ENCODE peak calls at places on chromosomes 4 and X, in seven cellular contexts. M, O, W, S, P, D and R are unnamed samples.

GRCh38 chr4:166655705-166656104 is 578.6 kb downstream of the SPOCK3 start:
- DNase-seq in O (no peak), D (no peak), S (no peak), W (no peak), P (no peak), M (no peak), R (no peak)

GRCh38 chr4:15001248-15001824 is 945 bp upstream of the CPEB2 start:
- DNase-seq in S (peak), P (peak), D (peak), O (peak), M (peak), W (no peak), R (peak)

GRCh38 chr4:145195167-145195952 is 15.0 kb upstream of the OTUD4 start:
- DNase-seq in M (no peak), D (peak), P (no peak), S (no peak), W (no peak), O (no peak), R (no peak)

GRCh38 chrX:41877167-41877566 is 46.2 kb downstream of the CASK start:
- DNase-seq in O (no peak), D (no peak), S (no peak), W (no peak), P (no peak), M (no peak), R (no peak)

GRCh38 chr4:63788271-63788670 is 621.0 kb downstream of the TECRL start:
- DNase-seq in W (no peak), M (no peak), D (no peak), S (no peak), P (no peak), O (peak), R (no peak)

GRCh38 chr4:106421441-106422296 is 53.1 kb upstream of the GIMD1 start:
- DNase-seq in O (peak), P (peak), S (no peak), D (peak), W (no peak), M (no peak), R (no peak)

GRCh38 chr4:186587416-186588018 is 32.1 kb upstream of the MTNR1A start:
- DNase-seq in S (peak), O (peak), W (peak), D (peak), P (peak), M (peak), R (peak)

GRCh38 chrX:40100141-40100536 is 2.4 kb upstream of the BCOR start:
- DNase-seq in S (peak), D (no peak), O (peak), M (no peak), P (no peak), W (no peak), R (no peak)

GRCh38 chr4:89834486-89835209 is 2.3 kb downstream of the SNCA start:
- DNase-seq in D (no peak), O (no peak), S (no peak), M (no peak), P (no peak), W (no peak), R (no peak)

GRCh38 chr4:4386736-4387392 is at the start of gene NSG1:
- DNase-seq in S (peak), O (peak), P (peak), M (no peak), W (no peak), D (peak), R (no peak)

GRCh38 chrX:40877869-40878268 is 142.5 kb upstream of the MED14 start:
- DNase-seq in M (no peak), D (peak), P (peak), W (no peak), S (no peak), O (peak), R (no peak)

GRCh38 chrX:155662297-155662696 is 49.5 kb upstream of the TMLHE start:
- DNase-seq in O (peak), S (no peak), W (no peak), P (no peak), M (no peak), D (peak), R (no peak)

GRCh38 chr4:108311313-108311712 is 142.6 kb upstream of the LEF1 start:
- DNase-seq in O (no peak), W (no peak), D (no peak), M (no peak), P (no peak), S (no peak), R (no peak)

GRCh38 chr4:67727124-67727850 is 26.3 kb upstream of the UBA6 start:
- DNase-seq in W (no peak), O (peak), P (peak), M (no peak), D (peak), S (no peak), R (no peak)

GRCh38 chr4:150316332-150317205 is 238.3 kb downstream of the DCLK2 start:
- DNase-seq in D (no peak), W (no peak), S (no peak), M (no peak), P (no peak), O (no peak), R (no peak)

GRCh38 chrX:317424-318067 is 1.1 kb downstream of the GTPBP6 start:
- DNase-seq in D (no peak), M (peak), W (no peak), P (no peak), S (no peak), O (no peak), R (no peak)

GRCh38 chr4:115759231-115759630 is 645.8 kb upstream of the NDST4 start:
- DNase-seq in W (no peak), O (no peak), P (no peak), S (no peak), M (no peak), D (no peak), R (no peak)

GRCh38 chrX:24002167-24002566 is 24.8 kb downstream of the KLHL15 start:
- DNase-seq in D (no peak), O (no peak), S (no peak), M (no peak), P (no peak), W (no peak), R (no peak)

GRCh38 chr4:184170996-184171395 is 46.7 kb downstream of the ENPP6 start:
- DNase-seq in D (peak), P (peak), M (no peak), W (no peak), S (no peak), O (peak), R (peak)

GRCh38 chr4:1862055-1862911 is 6.3 kb upstream of the LETM1 start:
- DNase-seq in W (no peak), S (no peak), P (no peak), O (no peak), D (no peak), M (peak), R (no peak)

GRCh38 chr4:112560084-112560483 is 44.1 kb upstream of the NEUROG2 start:
- DNase-seq in D (no peak), M (no peak), W (no peak), O (no peak), S (no peak), P (no peak), R (no peak)

GRCh38 chr4:36241771-36242170 is 2.5 kb downstream of the ARAP2 start:
- DNase-seq in W (no peak), D (no peak), P (no peak), S (no peak), O (no peak), M (no peak), R (no peak)

GRCh38 chr4:169649545-169650226 is 29.3 kb downstream of the CLCN3 start:
- DNase-seq in W (no peak), O (peak), M (peak), D (no peak), S (no peak), P (peak), R (no peak)

GRCh38 chr4:88411491-88412101 is 32.9 kb downstream of the HERC6 start:
- DNase-seq in W (no peak), P (no peak), D (no peak), O (no peak), S (no peak), M (no peak), R (no peak)

GRCh38 chrX:39507034-39507433 is 590.7 kb downstream of the BCOR start:
- DNase-seq in O (no peak), W (no peak), M (no peak), S (no peak), D (no peak), P (no peak), R (peak)

GRCh38 chr4:102322736-102323135 is 22.5 kb downstream of the SLC39A8 start:
- DNase-seq in D (no peak), W (no peak), P (no peak), M (no peak), S (no peak), O (no peak), R (no peak)

GRCh38 chrX:9988762-9989161 is 21.6 kb downstream of the CLDN34 start:
- DNase-seq in P (no peak), W (no peak), D (peak), M (no peak), S (no peak), O (peak), R (no peak)

GRCh38 chr4:152258804-152259708 is 276.8 kb downstream of the FBXW7 start:
- DNase-seq in P (peak), O (peak), D (peak), M (no peak), S (no peak), W (no peak), R (no peak)

GRCh38 chrX:152821145-152821765 is 9.3 kb downstream of the CETN2 start:
- DNase-seq in S (peak), W (no peak), D (peak), P (peak), O (peak), M (peak), R (peak)

GRCh38 chrX:11113731-11114130 is 2.6 kb downstream of the HCCS start:
- DNase-seq in M (no peak), S (no peak), O (no peak), D (peak), W (no peak), P (peak), R (no peak)

GRCh38 chr4:62003695-62004094 is 803.6 kb downstream of the ADGRL3 start:
- DNase-seq in W (no peak), D (no peak), P (peak), O (no peak), S (no peak), M (no peak), R (no peak)

GRCh38 chr4:25448379-25449109 is 71.5 kb downstream of the ANAPC4 start:
- DNase-seq in D (peak), M (no peak), S (no peak), P (peak), O (peak), W (no peak), R (no peak)

GRCh38 chrX:72468607-72469006 is 104.0 kb downstream of the HDAC8 start:
- DNase-seq in M (no peak), O (no peak), P (no peak), W (no peak), S (no peak), D (no peak), R (no peak)

GRCh38 chrX:72466493-72466892 is 106.2 kb downstream of the HDAC8 start:
- DNase-seq in P (no peak), W (no peak), D (no peak), S (no peak), M (no peak), O (peak), R (no peak)

GRCh38 chrX:72467171-72467570 is 105.5 kb downstream of the HDAC8 start:
- DNase-seq in O (no peak), P (no peak), W (no peak), M (no peak), S (no peak), D (no peak), R (no peak)

GRCh38 chrX:72470111-72470510 is 102.5 kb downstream of the HDAC8 start:
- DNase-seq in M (peak), S (no peak), D (no peak), O (no peak), P (no peak), W (no peak), R (no peak)

DNA sequence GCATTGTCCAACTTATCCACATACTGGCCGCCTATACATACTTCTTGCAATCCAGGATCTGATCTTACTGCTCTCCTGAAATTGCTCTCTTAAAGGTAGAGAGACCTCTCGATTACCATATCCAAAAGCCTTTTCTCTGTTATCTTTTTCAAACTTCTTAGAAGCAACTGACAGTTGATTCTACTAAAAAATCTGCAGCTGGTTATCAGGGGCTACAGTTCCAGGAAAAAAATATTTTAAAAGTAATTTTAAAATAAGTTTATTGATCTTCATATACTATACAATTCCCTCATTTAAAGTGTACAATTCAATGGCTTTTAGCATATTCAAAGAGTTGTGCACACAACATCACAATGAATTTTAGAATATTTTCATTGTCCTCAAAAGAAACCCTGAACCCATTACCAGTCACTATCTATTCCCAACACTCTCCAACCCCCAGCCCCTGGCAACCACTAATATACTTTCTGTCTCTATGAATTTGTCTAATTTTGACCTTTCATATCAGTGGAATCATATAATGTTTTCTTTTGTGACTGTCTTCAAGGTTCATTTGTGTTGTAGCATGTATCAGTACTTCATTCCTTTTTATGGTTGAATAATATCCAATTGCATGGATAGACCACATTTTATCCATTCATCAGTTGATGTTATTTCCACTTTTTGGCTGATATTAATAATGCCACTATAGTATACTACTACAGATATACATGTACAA is 101.9 kb downstream of the HDAC8 start:
- DNase-seq in O (no peak), W (no peak), S (no peak), M (peak), P (no peak), D (no peak), R (no peak)
- H3K4me3 ChIP-seq in O (no peak), W (no peak), S (no peak), M (no peak), P (no peak), D (no peak), R (no peak)

DNA sequence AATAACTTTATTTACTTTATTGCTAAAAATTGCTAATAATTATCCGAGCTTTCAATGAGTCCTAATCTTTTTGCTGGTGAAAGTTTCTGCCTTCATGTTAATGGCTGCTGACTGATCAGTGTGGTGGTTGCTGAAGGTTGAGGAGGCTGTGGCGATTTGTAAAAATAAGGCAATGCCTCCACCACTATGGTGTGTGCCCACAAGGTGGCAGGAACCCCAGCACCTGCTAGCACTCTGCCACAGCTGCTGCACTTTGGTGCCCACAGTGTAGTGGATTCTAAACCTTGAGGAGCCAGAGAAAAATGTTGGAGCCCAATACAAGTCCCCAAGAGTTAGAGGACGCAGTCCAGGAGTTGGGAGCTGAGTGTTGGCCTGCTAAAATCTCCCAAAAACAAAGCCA is 1237.1 kb downstream of the PCDH19 start:
- DNase-seq in D (no peak), P (no peak), S (no peak), M (no peak), W (no peak), O (no peak), R (no peak)
- TF ChIP-seq CTCF in D (no peak), P (no peak), S (no peak), M (no peak), W (no peak), O (no peak), R (no peak)

GRCh38 chr4:156948738-156949137 is 22.9 kb downstream of the PDGFC start:
- DNase-seq in W (no peak), D (no peak), M (no peak), P (no peak), S (no peak), O (peak), R (no peak)

GRCh38 chr4:156948133-156948532 is 23.5 kb downstream of the PDGFC start:
- DNase-seq in M (no peak), W (no peak), S (no peak), O (peak), D (no peak), P (peak), R (no peak)

GRCh38 chr4:156950090-156950489 is 21.5 kb downstream of the PDGFC start:
- DNase-seq in P (no peak), O (no peak), W (no peak), M (no peak), S (no peak), D (no peak), R (no peak)

GRCh38 chr4:156950950-156951349 is 20.6 kb downstream of the PDGFC start:
- DNase-seq in O (no peak), W (no peak), D (no peak), P (no peak), S (no peak), M (no peak), R (no peak)

DNA sequence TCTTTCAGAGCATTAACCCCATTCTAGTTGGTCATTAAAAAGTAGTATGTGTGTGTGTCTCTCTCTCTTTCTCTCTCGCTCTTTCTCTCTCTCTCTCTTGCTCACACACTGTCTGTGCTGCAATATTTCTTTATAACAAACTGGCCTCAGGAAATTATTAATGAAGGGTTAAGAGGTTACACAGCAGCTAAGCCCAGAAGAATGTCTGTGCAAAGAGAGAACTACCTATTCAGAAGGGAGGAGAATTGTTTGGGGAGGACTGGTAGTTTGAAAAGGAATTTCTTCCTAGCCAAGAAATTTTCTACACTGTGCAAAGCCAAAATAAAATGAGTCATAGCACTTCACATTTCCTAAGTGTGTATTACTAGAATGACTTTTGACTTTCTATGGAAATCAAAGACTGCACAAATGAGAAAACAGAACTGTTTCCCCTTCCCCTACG is 22.2 kb downstream of the PDGFC start:
- DNase-seq in M (no peak), D (peak), O (peak), S (no peak), W (no peak), P (peak), R (no peak)
- H3K4me3 ChIP-seq in M (no peak), D (no peak), O (no peak), S (no peak), W (no peak), P (no peak), R (no peak)

GRCh38 chrX:114626323-114626722 is 42.4 kb downstream of the HTR2C start:
- DNase-seq in S (no peak), D (peak), P (peak), O (peak), M (peak), W (no peak), R (no peak)
- TF ChIP-seq CTCF in S (peak), D (peak), P (peak), O (peak), M (peak), W (no peak), R (no peak)

GRCh38 chr4:39106011-39106410 is 44.0 kb downstream of the KLHL5 start:
- DNase-seq in P (no peak), M (no peak), O (no peak), D (no peak), W (no peak), S (no peak), R (no peak)
- H3K4me3 ChIP-seq in P (no peak), M (no peak), O (no peak), D (no peak), W (no peak), S (no peak), R (no peak)

GRCh38 chr4:2930821-2931764 is 32.1 kb downstream of the NOP14 start:
- DNase-seq in D (no peak), O (no peak), S (peak), P (no peak), W (no peak), M (no peak), R (no peak)
- TF ChIP-seq CTCF in D (peak), O (no peak), S (peak), P (no peak), W (no peak), M (no peak), R (peak)

GRCh38 chr4:159046683-159047082 is 56.2 kb upstream of the RAPGEF2 start:
- DNase-seq in O (no peak), S (no peak), W (no peak), P (no peak), M (peak), D (no peak), R (no peak)

GRCh38 chr4:159045321-159045720 is 57.6 kb upstream of the RAPGEF2 start:
- DNase-seq in S (no peak), W (no peak), P (no peak), M (no peak), O (no peak), D (no peak), R (no peak)

GRCh38 chr4:159047478-159048165 is 55.3 kb upstream of the RAPGEF2 start:
- DNase-seq in D (peak), S (no peak), M (peak), O (no peak), P (peak), W (no peak), R (no peak)

GRCh38 chr4:159049780-159050375 is 53.0 kb upstream of the RAPGEF2 start:
- DNase-seq in O (no peak), P (no peak), M (no peak), S (no peak), W (no peak), D (no peak), R (no peak)

DNA sequence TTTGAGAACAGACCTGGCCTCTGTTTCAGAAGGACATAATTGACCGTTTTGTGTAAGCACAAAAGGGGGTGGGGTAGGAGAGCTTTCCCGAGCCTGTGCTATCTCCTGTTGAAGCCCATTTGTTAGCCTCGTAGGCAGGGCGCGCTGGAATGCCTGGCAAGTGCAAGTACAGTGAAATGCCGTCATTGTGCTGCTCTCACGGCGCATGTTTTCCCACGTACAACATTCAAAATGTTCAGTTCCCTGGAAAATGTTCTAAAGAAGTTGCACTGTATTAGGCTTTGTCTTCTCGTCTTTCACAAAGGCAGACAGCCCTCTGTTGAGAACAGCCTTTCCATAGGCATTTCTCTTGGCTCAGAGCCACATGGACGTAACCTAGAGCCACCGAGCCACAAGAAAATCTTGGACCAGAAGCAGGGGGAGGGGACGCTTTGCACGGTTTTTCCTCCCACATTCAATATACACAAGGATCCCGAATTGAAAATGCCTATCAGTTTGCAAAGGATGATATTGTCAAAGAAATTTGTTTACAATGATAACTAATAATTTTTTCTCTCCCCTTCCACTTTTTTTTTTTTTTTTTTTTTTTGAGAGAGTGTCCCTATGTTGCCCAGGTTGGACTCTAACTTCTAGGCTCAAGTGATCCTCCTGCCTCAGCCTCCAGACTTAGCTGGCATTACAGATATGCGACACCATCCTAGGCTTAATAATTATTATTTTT is 54.6 kb upstream of the RAPGEF2 start:
- DNase-seq in M (peak), S (peak), D (peak), W (no peak), P (peak), O (peak), R (peak)
- H3K4me3 ChIP-seq in M (peak), S (no peak), D (peak), W (no peak), P (peak), O (peak), R (no peak)